ENCODE peak calls at places on chromosomes 6 and 20, in ten cellular contexts. X is transverse colon, V is H1, P is HL-60, Y is breast epithelium, S is endothelial cell of umbilical vein, T is prostate gland, M is GM12878, B is HepG2, U is esophagus muscularis mucosa. W is an unnamed sample.

GRCh38 chr20:57091748-57092111 is 174.7 kb downstream of the BMP7 start:
- DNase-seq in X (no peak), V (no peak), B (no peak), P (no peak), M (no peak), T (no peak), S (no peak), U (no peak), Y (no peak), W (no peak)

GRCh38 chr6:152380993-152381898 is 255.9 kb downstream of the SYNE1 start:
- DNase-seq in S (peak), U (no peak), Y (peak), T (peak), P (no peak), V (no peak), B (peak), X (peak), M (no peak), W (peak)

GRCh38 chr6:37501632-37502466 is 2.2 kb upstream of the CCDC167 start:
- DNase-seq in S (no peak), U (no peak), T (no peak), V (no peak), M (no peak), X (no peak), Y (no peak), B (no peak), P (no peak), W (no peak)

GRCh38 chr6:44304282-44305199 is 8.6 kb downstream of the AARS2 start:
- DNase-seq in T (no peak), Y (no peak), V (peak), P (peak), M (no peak), B (peak), S (peak), X (no peak), U (no peak), W (peak)

GRCh38 chr20:33910056-33910455 is 83.7 kb upstream of the RALY start:
- DNase-seq in T (no peak), V (no peak), P (no peak), Y (no peak), X (no peak), M (no peak), B (no peak), S (peak), U (no peak), W (no peak)

GRCh38 chr6:61886608-61887259 is 399.3 kb downstream of the KHDRBS2 start:
- DNase-seq in V (no peak), X (no peak), Y (no peak), M (no peak), U (no peak), B (peak), T (no peak), P (no peak), S (no peak), W (no peak)

GRCh38 chr6:37451411-37452273 is 18.6 kb downstream of the CMTR1 start:
- DNase-seq in T (no peak), X (no peak), Y (no peak), B (no peak), U (no peak), P (no peak), S (no peak), M (no peak), V (no peak), W (no peak)

GRCh38 chr6:120410586-120410985 is 923.7 kb downstream of the TBC1D32 start:
- DNase-seq in S (no peak), X (no peak), U (no peak), T (no peak), Y (no peak), M (no peak), P (no peak), V (no peak), B (no peak), W (no peak)

GRCh38 chr6:139588076-139588639 is 213.7 kb upstream of the CITED2 start:
- DNase-seq in V (no peak), T (peak), S (peak), P (no peak), X (peak), B (peak), Y (no peak), M (no peak), U (peak), W (no peak)

GRCh38 chr6:160160929-160161646 is 39.5 kb downstream of the SLC22A1 start:
- DNase-seq in Y (no peak), M (no peak), X (no peak), S (no peak), P (no peak), U (peak), V (no peak), B (no peak), T (no peak), W (no peak)

GRCh38 chr6:160163425-160163824 is 41.8 kb downstream of the SLC22A1 start:
- DNase-seq in S (no peak), V (no peak), Y (no peak), X (no peak), T (no peak), B (no peak), U (peak), P (no peak), M (no peak), W (no peak)

GRCh38 chr6:160162167-160162566 is 40.6 kb downstream of the SLC22A1 start:
- DNase-seq in B (no peak), T (no peak), U (peak), S (no peak), M (no peak), X (no peak), P (no peak), V (no peak), Y (no peak), W (no peak)

GRCh38 chr6:160161647-160161986 is 40.0 kb downstream of the SLC22A1 start:
- DNase-seq in T (no peak), B (no peak), Y (no peak), U (no peak), P (no peak), X (no peak), V (no peak), S (no peak), M (no peak), W (no peak)

DNA sequence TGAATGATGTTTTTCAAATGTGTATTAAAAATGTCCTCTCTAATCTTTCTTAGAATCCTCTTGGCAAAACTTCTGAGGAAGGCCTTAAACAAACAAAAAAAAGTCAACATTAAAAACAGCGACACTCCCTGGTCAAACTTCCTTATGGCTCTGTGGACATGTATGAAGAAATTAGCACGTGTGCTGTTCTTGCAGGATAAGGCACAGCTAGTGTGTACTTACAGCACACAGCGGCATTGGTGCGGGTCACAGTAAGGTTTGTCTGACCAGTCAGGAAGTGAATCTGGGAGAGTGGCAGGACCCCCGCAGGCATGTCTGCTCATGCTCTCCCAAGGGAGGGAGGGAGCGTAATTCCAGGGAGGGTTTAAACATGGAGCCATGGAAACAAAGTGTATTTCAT is 38.8 kb downstream of the SLC22A1 start:
- DNase-seq in S (no peak), T (peak), U (peak), P (no peak), X (peak), Y (no peak), V (no peak), M (no peak), B (peak), W (peak)
- TF ChIP-seq POLR2AphosphoS5 in S (no peak), T (peak), U (no peak), P (no peak), X (peak), Y (no peak), V (no peak), M (no peak), B (no peak), W (no peak)

GRCh38 chr6:148867851-148868250 is 121.0 kb downstream of the UST start:
- DNase-seq in Y (no peak), U (no peak), X (no peak), T (no peak), B (no peak), V (no peak), M (no peak), P (no peak), S (no peak), W (no peak)
- H3K27ac ChIP-seq in Y (no peak), U (no peak), X (no peak), T (no peak), B (no peak), V (no peak), M (no peak), P (no peak), S (no peak), W (no peak)

GRCh38 chr20:19758888-19759331 is 852 bp downstream of the RIN2 start:
- DNase-seq in T (peak), M (no peak), S (peak), X (peak), Y (peak), U (peak), B (peak), V (peak), P (no peak), W (peak)
- TF ChIP-seq POLR2AphosphoS5 in T (peak), M (no peak), S (no peak), X (peak), Y (peak), U (peak), B (no peak), V (no peak), P (no peak), W (peak)

GRCh38 chr6:48826884-48827701 is 636.0 kb downstream of the MMUT start:
- DNase-seq in V (no peak), B (no peak), X (peak), Y (no peak), U (no peak), S (peak), M (no peak), T (no peak), P (no peak), W (no peak)

GRCh38 chr6:48826318-48826595 is 636.8 kb downstream of the MMUT start:
- DNase-seq in M (no peak), B (no peak), X (no peak), P (no peak), S (peak), U (no peak), V (no peak), T (no peak), Y (no peak), W (no peak)

GRCh38 chr6:48825501-48826317 is 637.3 kb downstream of the MMUT start:
- DNase-seq in T (no peak), X (no peak), P (no peak), S (peak), V (no peak), B (no peak), Y (no peak), M (no peak), U (no peak), W (no peak)
- H3K27ac ChIP-seq in T (no peak), X (no peak), P (no peak), S (peak), V (no peak), B (no peak), Y (no peak), M (no peak), U (no peak), W (no peak)